ENCODE peak calls at places on chromosome X, in nine cellular contexts. One of them, this sample, is unnamed.

GRCh38 chrX:149259241-149259640 is 245.9 kb downstream of the IDS start:
- DNase-seq in breast epithelium: no peak
- DNase-seq in SK-N-SH: no peak
- DNase-seq in upper lobe of left lung: no peak
- DNase-seq in HCT116: no peak
- DNase-seq in K562: no peak
- DNase-seq in prostate gland: no peak
- DNase-seq in endothelial cell of umbilical vein: no peak
- DNase-seq in GM23338: no peak
- DNase-seq in this sample: no peak

GRCh38 chrX:124347242-124347641 is 879 bp downstream of the SH2D1A start:
- DNase-seq in K562: no peak
- DNase-seq in upper lobe of left lung: no peak
- DNase-seq in GM23338: no peak
- DNase-seq in prostate gland: no peak
- DNase-seq in endothelial cell of umbilical vein: no peak
- DNase-seq in breast epithelium: no peak
- DNase-seq in SK-N-SH: no peak
- DNase-seq in HCT116: no peak
- DNase-seq in this sample: no peak

GRCh38 chrX:130082244-130083106 is 27.8 kb downstream of the ELF4 start:
- DNase-seq in HCT116: no peak
- DNase-seq in SK-N-SH: no peak
- DNase-seq in prostate gland: no peak
- DNase-seq in breast epithelium: no peak
- DNase-seq in GM23338: no peak
- DNase-seq in K562: peak; percentile 86
- DNase-seq in endothelial cell of umbilical vein: no peak
- DNase-seq in upper lobe of left lung: peak; percentile 68
- DNase-seq in this sample: no peak

GRCh38 chrX:101176439-101176838 is 43.1 kb upstream of the DRP2 start:
- DNase-seq in SK-N-SH: no peak
- DNase-seq in breast epithelium: no peak
- DNase-seq in endothelial cell of umbilical vein: no peak
- DNase-seq in prostate gland: no peak
- DNase-seq in K562: no peak
- DNase-seq in GM23338: no peak
- DNase-seq in upper lobe of left lung: no peak
- DNase-seq in HCT116: no peak
- DNase-seq in this sample: no peak

GRCh38 chrX:116198810-116199209 is 28.3 kb downstream of the AGTR2 start:
- DNase-seq in endothelial cell of umbilical vein: no peak
- DNase-seq in prostate gland: no peak
- DNase-seq in breast epithelium: no peak
- DNase-seq in GM23338: peak; percentile 22
- DNase-seq in upper lobe of left lung: no peak
- DNase-seq in SK-N-SH: no peak
- DNase-seq in HCT116: no peak
- DNase-seq in K562: no peak
- DNase-seq in this sample: no peak

GRCh38 chrX:49103637-49104036 is 19.9 kb downstream of the GPKOW start:
- DNase-seq in HCT116: no peak
- DNase-seq in GM23338: no peak
- DNase-seq in endothelial cell of umbilical vein: no peak
- DNase-seq in breast epithelium: no peak
- DNase-seq in upper lobe of left lung: no peak
- DNase-seq in SK-N-SH: no peak
- DNase-seq in prostate gland: no peak
- DNase-seq in K562: no peak
- DNase-seq in this sample: no peak

GRCh38 chrX:121579016-121579760 is 531.8 kb downstream of the GLUD2 start:
- DNase-seq in prostate gland: no peak
- DNase-seq in HCT116: peak; percentile 15
- DNase-seq in endothelial cell of umbilical vein: peak; percentile 1
- DNase-seq in K562: peak; percentile 43
- DNase-seq in GM23338: peak; percentile 3
- DNase-seq in upper lobe of left lung: no peak
- DNase-seq in breast epithelium: no peak
- DNase-seq in SK-N-SH: peak; percentile 3
- DNase-seq in this sample: no peak

GRCh38 chrX:68402094-68402493 is 31.2 kb downstream of the OPHN1 start:
- DNase-seq in prostate gland: no peak
- DNase-seq in endothelial cell of umbilical vein: no peak
- DNase-seq in K562: no peak
- DNase-seq in HCT116: no peak
- DNase-seq in GM23338: no peak
- DNase-seq in breast epithelium: no peak
- DNase-seq in upper lobe of left lung: no peak
- DNase-seq in SK-N-SH: no peak
- DNase-seq in this sample: no peak

GRCh38 chrX:50762578-50762977 is 51.4 kb downstream of the SHROOM4 start:
- DNase-seq in K562: no peak
- DNase-seq in breast epithelium: no peak
- DNase-seq in prostate gland: no peak
- DNase-seq in SK-N-SH: no peak
- DNase-seq in GM23338: no peak
- DNase-seq in endothelial cell of umbilical vein: peak; percentile 56
- DNase-seq in HCT116: no peak
- DNase-seq in upper lobe of left lung: no peak
- DNase-seq in this sample: no peak

GRCh38 chrX:140766024-140766611 is 56.6 kb downstream of the LINC00632 start:
- DNase-seq in upper lobe of left lung: no peak
- DNase-seq in breast epithelium: no peak
- DNase-seq in endothelial cell of umbilical vein: peak; percentile 54
- DNase-seq in prostate gland: no peak
- DNase-seq in GM23338: peak; percentile 60
- DNase-seq in SK-N-SH: peak; percentile 61
- DNase-seq in HCT116: no peak
- DNase-seq in K562: peak; percentile 58
- DNase-seq in this sample: no peak

GRCh38 chrX:2320580-2321327 is 180.0 kb downstream of the DHRSX start:
- DNase-seq in K562: no peak
- DNase-seq in upper lobe of left lung: no peak
- DNase-seq in SK-N-SH: peak; percentile 37
- DNase-seq in prostate gland: peak; percentile 27
- DNase-seq in HCT116: no peak
- DNase-seq in endothelial cell of umbilical vein: no peak
- DNase-seq in GM23338: no peak
- DNase-seq in breast epithelium: peak; percentile 21
- DNase-seq in this sample: no peak

GRCh38 chrX:110403839-110404238 is 45.2 kb downstream of the RTL9 start:
- DNase-seq in prostate gland: no peak
- DNase-seq in breast epithelium: no peak
- DNase-seq in K562: no peak
- DNase-seq in endothelial cell of umbilical vein: no peak
- DNase-seq in SK-N-SH: no peak
- DNase-seq in HCT116: no peak
- DNase-seq in GM23338: no peak
- DNase-seq in upper lobe of left lung: no peak
- DNase-seq in this sample: no peak

GRCh38 chrX:107741318-107741813 is 34.2 kb downstream of the TSC22D3 start:
- DNase-seq in breast epithelium: no peak
- DNase-seq in HCT116: no peak
- DNase-seq in upper lobe of left lung: peak; percentile 30
- DNase-seq in SK-N-SH: no peak
- DNase-seq in GM23338: no peak
- DNase-seq in K562: no peak
- DNase-seq in prostate gland: no peak
- DNase-seq in endothelial cell of umbilical vein: no peak
- DNase-seq in this sample: no peak
- H3K27ac ChIP-seq in breast epithelium: peak overlapping the region; percentile 89
- H3K27ac ChIP-seq in HCT116: no peak overlapping the region
- H3K27ac ChIP-seq in upper lobe of left lung: peak overlapping the region; percentile 92
- H3K27ac ChIP-seq in SK-N-SH: no peak overlapping the region
- H3K27ac ChIP-seq in GM23338: no peak overlapping the region
- H3K27ac ChIP-seq in K562: no peak overlapping the region
- H3K27ac ChIP-seq in prostate gland: peak overlapping the region; percentile 90
- H3K27ac ChIP-seq in endothelial cell of umbilical vein: peak overlapping the region; percentile 2
- H3K27ac ChIP-seq in this sample: no peak overlapping the region

GRCh38 chrX:134990475-134991473 is at the start of gene SMIM10:
- DNase-seq in upper lobe of left lung: peak; percentile 95
- DNase-seq in prostate gland: peak; percentile 8
- DNase-seq in breast epithelium: peak; percentile 23
- DNase-seq in SK-N-SH: peak; percentile 78
- DNase-seq in K562: peak; percentile 91
- DNase-seq in endothelial cell of umbilical vein: peak; percentile 52
- DNase-seq in GM23338: peak; percentile 35
- DNase-seq in HCT116: no peak
- DNase-seq in this sample: no peak
- TF ChIP-seq POLR2AphosphoS5 in upper lobe of left lung: peak; percentile 44
- TF ChIP-seq POLR2AphosphoS5 in prostate gland: no peak
- TF ChIP-seq POLR2AphosphoS5 in breast epithelium: peak; percentile 60
- TF ChIP-seq POLR2AphosphoS5 in SK-N-SH: peak; percentile 18
- TF ChIP-seq POLR2AphosphoS5 in K562: peak; percentile 40
- TF ChIP-seq POLR2AphosphoS5 in endothelial cell of umbilical vein: peak; percentile 27
- TF ChIP-seq POLR2AphosphoS5 in GM23338: peak; percentile 42
- TF ChIP-seq POLR2AphosphoS5 in HCT116: no peak
- TF ChIP-seq POLR2AphosphoS5 in this sample: no peak

GRCh38 chrX:45758738-45759397 is 558.2 kb upstream of the DIPK2B start:
- DNase-seq in upper lobe of left lung: no peak
- DNase-seq in K562: no peak
- DNase-seq in GM23338: no peak
- DNase-seq in HCT116: no peak
- DNase-seq in breast epithelium: no peak
- DNase-seq in SK-N-SH: no peak
- DNase-seq in endothelial cell of umbilical vein: no peak
- DNase-seq in prostate gland: no peak
- DNase-seq in this sample: no peak
- H3K27ac ChIP-seq in upper lobe of left lung: peak overlapping the region; percentile 64
- H3K27ac ChIP-seq in K562: no peak overlapping the region
- H3K27ac ChIP-seq in GM23338: no peak overlapping the region
- H3K27ac ChIP-seq in HCT116: peak overlapping the region; percentile 94
- H3K27ac ChIP-seq in breast epithelium: no peak overlapping the region
- H3K27ac ChIP-seq in SK-N-SH: peak overlapping the region; percentile 88
- H3K27ac ChIP-seq in endothelial cell of umbilical vein: peak overlapping the region; percentile 94
- H3K27ac ChIP-seq in prostate gland: no peak overlapping the region
- H3K27ac ChIP-seq in this sample: no peak overlapping the region

GRCh38 chrX:152830312-152831305 is at the start of the genes CETN2 and NSDHL:
- DNase-seq in upper lobe of left lung: peak; percentile 98
- DNase-seq in HCT116: peak; percentile 86
- DNase-seq in prostate gland: peak; percentile 93
- DNase-seq in K562: peak; percentile 97
- DNase-seq in GM23338: peak; percentile 93
- DNase-seq in breast epithelium: peak; percentile 97
- DNase-seq in SK-N-SH: peak; percentile 99
- DNase-seq in endothelial cell of umbilical vein: peak; percentile 97
- DNase-seq in this sample: peak; percentile 92
- TF ChIP-seq POLR2AphosphoS5 in upper lobe of left lung: peak; percentile 52
- TF ChIP-seq POLR2AphosphoS5 in HCT116: peak; percentile 68
- TF ChIP-seq POLR2AphosphoS5 in prostate gland: peak; percentile 84
- TF ChIP-seq POLR2AphosphoS5 in K562: peak; percentile 27
- TF ChIP-seq POLR2AphosphoS5 in GM23338: peak; percentile 62
- TF ChIP-seq POLR2AphosphoS5 in breast epithelium: peak; percentile 58
- TF ChIP-seq POLR2AphosphoS5 in SK-N-SH: peak; percentile 76
- TF ChIP-seq POLR2AphosphoS5 in endothelial cell of umbilical vein: no peak
- TF ChIP-seq POLR2AphosphoS5 in this sample: peak; percentile 22

GRCh38 chrX:39941332-39941920 is 156.3 kb downstream of the BCOR start:
- DNase-seq in prostate gland: no peak
- DNase-seq in SK-N-SH: peak; percentile 44
- DNase-seq in K562: no peak
- DNase-seq in HCT116: no peak
- DNase-seq in endothelial cell of umbilical vein: no peak
- DNase-seq in GM23338: no peak
- DNase-seq in breast epithelium: no peak
- DNase-seq in upper lobe of left lung: no peak
- DNase-seq in this sample: no peak
- H3K27ac ChIP-seq in prostate gland: no peak overlapping the region
- H3K27ac ChIP-seq in SK-N-SH: peak overlapping the region; percentile 76
- H3K27ac ChIP-seq in K562: no peak overlapping the region
- H3K27ac ChIP-seq in HCT116: no peak overlapping the region
- H3K27ac ChIP-seq in endothelial cell of umbilical vein: peak overlapping the region; percentile 50
- H3K27ac ChIP-seq in GM23338: no peak overlapping the region
- H3K27ac ChIP-seq in breast epithelium: no peak overlapping the region
- H3K27ac ChIP-seq in upper lobe of left lung: no peak overlapping the region
- H3K27ac ChIP-seq in this sample: no peak overlapping the region

DNA sequence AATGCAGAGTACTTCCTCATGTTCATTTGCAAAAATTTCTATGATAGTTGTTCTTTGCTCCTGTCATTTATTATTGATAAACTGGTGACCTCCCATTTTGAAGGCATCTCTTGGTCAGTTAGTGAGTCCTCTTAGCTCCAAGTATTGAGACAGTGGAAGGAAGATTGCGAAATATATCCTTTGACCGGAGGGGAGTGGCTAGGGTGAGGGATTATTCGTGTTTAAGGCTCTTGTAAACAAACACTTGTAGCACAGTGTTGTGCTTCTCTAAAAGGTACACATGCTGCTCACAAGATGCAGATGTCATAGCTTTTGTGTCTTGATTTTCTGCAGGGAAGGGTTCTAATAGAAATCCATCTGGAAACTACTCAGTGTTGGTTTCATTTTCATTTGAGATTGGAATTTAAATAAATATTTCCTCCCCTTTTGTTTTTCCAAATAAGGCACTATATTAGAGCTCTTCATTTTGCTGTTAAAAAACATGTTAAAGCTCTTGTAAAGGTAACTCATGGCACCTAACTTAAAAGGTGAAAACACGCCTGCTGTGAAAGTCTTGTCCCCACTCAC is 21.8 kb downstream of the TXLNG start:
- DNase-seq in upper lobe of left lung: no peak
- DNase-seq in HCT116: no peak
- DNase-seq in K562: peak; percentile 26
- DNase-seq in endothelial cell of umbilical vein: peak; percentile 26
- DNase-seq in prostate gland: no peak
- DNase-seq in GM23338: no peak
- DNase-seq in breast epithelium: no peak
- DNase-seq in SK-N-SH: no peak
- DNase-seq in this sample: no peak
- TF ChIP-seq POLR2AphosphoS5 in upper lobe of left lung: no peak
- TF ChIP-seq POLR2AphosphoS5 in HCT116: no peak
- TF ChIP-seq POLR2AphosphoS5 in K562: no peak
- TF ChIP-seq POLR2AphosphoS5 in endothelial cell of umbilical vein: no peak
- TF ChIP-seq POLR2AphosphoS5 in prostate gland: peak; percentile 36
- TF ChIP-seq POLR2AphosphoS5 in GM23338: no peak
- TF ChIP-seq POLR2AphosphoS5 in breast epithelium: no peak
- TF ChIP-seq POLR2AphosphoS5 in SK-N-SH: no peak
- TF ChIP-seq POLR2AphosphoS5 in this sample: no peak

GRCh38 chrX:103397707-103398106 is 21.4 kb downstream of the BEX3 start:
- DNase-seq in HCT116: no peak
- DNase-seq in SK-N-SH: no peak
- DNase-seq in K562: no peak
- DNase-seq in GM23338: no peak
- DNase-seq in endothelial cell of umbilical vein: no peak
- DNase-seq in prostate gland: no peak
- DNase-seq in breast epithelium: no peak
- DNase-seq in upper lobe of left lung: no peak
- DNase-seq in this sample: no peak
- H3K27ac ChIP-seq in HCT116: no peak overlapping the region
- H3K27ac ChIP-seq in SK-N-SH: no peak overlapping the region
- H3K27ac ChIP-seq in K562: peak overlapping the region; percentile 74
- H3K27ac ChIP-seq in GM23338: no peak overlapping the region
- H3K27ac ChIP-seq in endothelial cell of umbilical vein: peak overlapping the region; percentile 92
- H3K27ac ChIP-seq in prostate gland: no peak overlapping the region
- H3K27ac ChIP-seq in breast epithelium: no peak overlapping the region
- H3K27ac ChIP-seq in upper lobe of left lung: no peak overlapping the region
- H3K27ac ChIP-seq in this sample: no peak overlapping the region

GRCh38 chrX:632391-633042 is 1.9 kb downstream of the SHOX start:
- DNase-seq in prostate gland: no peak
- DNase-seq in breast epithelium: no peak
- DNase-seq in SK-N-SH: no peak
- DNase-seq in K562: no peak
- DNase-seq in endothelial cell of umbilical vein: no peak
- DNase-seq in GM23338: peak; percentile 66
- DNase-seq in HCT116: no peak
- DNase-seq in upper lobe of left lung: peak; percentile 41
- DNase-seq in this sample: peak; percentile 50
- TF ChIP-seq POLR2AphosphoS5 in prostate gland: no peak
- TF ChIP-seq POLR2AphosphoS5 in breast epithelium: no peak
- TF ChIP-seq POLR2AphosphoS5 in SK-N-SH: no peak
- TF ChIP-seq POLR2AphosphoS5 in K562: no peak
- TF ChIP-seq POLR2AphosphoS5 in endothelial cell of umbilical vein: no peak
- TF ChIP-seq POLR2AphosphoS5 in GM23338: no peak
- TF ChIP-seq POLR2AphosphoS5 in HCT116: no peak
- TF ChIP-seq POLR2AphosphoS5 in upper lobe of left lung: no peak
- TF ChIP-seq POLR2AphosphoS5 in this sample: no peak